ENCODE peak calls at places on chromosomes 5 and 9, in four cellular contexts. One of them, this sample, is unnamed. For H3K27me3, the result is how much of the 10 kb centered on the place peaks cover.

GRCh38 chr5:149962040-149962439 is 1.5 kb downstream of the SLC26A2 start:
- DNase-seq in thyroid gland: no peak
- DNase-seq in neuronal stem cell: no peak
- DNase-seq in AG04450: no peak
- DNase-seq in this sample: peak

GRCh38 chr5:153756540-153756939 is 266.1 kb downstream of the GRIA1 start:
- DNase-seq in neuronal stem cell: no peak
- DNase-seq in thyroid gland: no peak
- DNase-seq in AG04450: no peak
- DNase-seq in this sample: no peak

GRCh38 chr5:73564644-73565165 is 734 bp downstream of the ANKRA2 start:
- DNase-seq in neuronal stem cell: no peak
- DNase-seq in AG04450: no peak
- DNase-seq in thyroid gland: peak
- DNase-seq in this sample: peak

GRCh38 chr5:175092691-175093090 is 351.3 kb downstream of the DRD1 start:
- DNase-seq in AG04450: no peak
- DNase-seq in thyroid gland: no peak
- DNase-seq in neuronal stem cell: no peak
- DNase-seq in this sample: no peak

GRCh38 chr9:100196215-100196614 is 97.2 kb downstream of the INVS start:
- DNase-seq in thyroid gland: no peak
- DNase-seq in AG04450: no peak
- DNase-seq in neuronal stem cell: no peak
- DNase-seq in this sample: no peak

GRCh38 chr9:124198948-124199347 is 58.8 kb upstream of the NEK6 start:
- DNase-seq in thyroid gland: no peak
- DNase-seq in AG04450: no peak
- DNase-seq in neuronal stem cell: no peak
- DNase-seq in this sample: no peak

GRCh38 chr9:96027271-96028131 is 152.0 kb downstream of the ERCC6L2 start:
- DNase-seq in neuronal stem cell: no peak
- DNase-seq in AG04450: no peak
- DNase-seq in thyroid gland: peak
- DNase-seq in this sample: no peak

GRCh38 chr5:35741126-35741711 is 115.5 kb upstream of the IL7R start:
- DNase-seq in AG04450: no peak
- DNase-seq in neuronal stem cell: no peak
- DNase-seq in thyroid gland: no peak
- DNase-seq in this sample: no peak

GRCh38 chr9:2597483-2597882 is 24.1 kb upstream of the VLDLR start:
- DNase-seq in neuronal stem cell: no peak
- DNase-seq in thyroid gland: no peak
- DNase-seq in AG04450: no peak
- DNase-seq in this sample: peak

GRCh38 chr9:129518074-129518473 is 102.8 kb downstream of the C9orf50 start:
- DNase-seq in AG04450: no peak
- DNase-seq in thyroid gland: no peak
- DNase-seq in neuronal stem cell: no peak
- DNase-seq in this sample: no peak

GRCh38 chr9:133734600-133735414 is 3.3 kb downstream of the SARDH start:
- DNase-seq in AG04450: no peak
- DNase-seq in neuronal stem cell: no peak
- DNase-seq in thyroid gland: no peak
- DNase-seq in this sample: peak

GRCh38 chr5:122220498-122220897 is 91.2 kb downstream of the ZNF474 start:
- DNase-seq in thyroid gland: no peak
- DNase-seq in neuronal stem cell: no peak
- DNase-seq in AG04450: no peak
- DNase-seq in this sample: no peak

GRCh38 chr5:54254482-54255198 is 55.7 kb downstream of the ARL15 start:
- DNase-seq in thyroid gland: no peak
- DNase-seq in AG04450: no peak
- DNase-seq in neuronal stem cell: no peak
- DNase-seq in this sample: no peak

GRCh38 chr5:74934949-74935751 is 69.0 kb upstream of the FAM169A start:
- DNase-seq in neuronal stem cell: no peak
- DNase-seq in thyroid gland: no peak
- DNase-seq in AG04450: no peak
- DNase-seq in this sample: no peak

GRCh38 chr9:20315672-20316071 is 306.6 kb downstream of the MLLT3 start:
- DNase-seq in neuronal stem cell: no peak
- DNase-seq in AG04450: peak
- DNase-seq in thyroid gland: no peak
- DNase-seq in this sample: no peak

GRCh38 chr5:92775711-92776615 is 805.1 kb downstream of the NR2F1-AS1 start:
- DNase-seq in neuronal stem cell: no peak
- DNase-seq in AG04450: no peak
- DNase-seq in thyroid gland: no peak
- DNase-seq in this sample: no peak

GRCh38 chr9:93730213-93730612 is 153.8 kb downstream of the PHF2 start:
- DNase-seq in thyroid gland: no peak
- DNase-seq in AG04450: no peak
- DNase-seq in neuronal stem cell: no peak
- DNase-seq in this sample: no peak

GRCh38 chr9:130040901-130041647 is 1.9 kb downstream of the FNBP1 start:
- DNase-seq in AG04450: no peak
- DNase-seq in neuronal stem cell: no peak
- DNase-seq in thyroid gland: no peak
- DNase-seq in this sample: no peak

GRCh38 chr5:108303086-108303485 is 78.8 kb downstream of the FBXL17 start:
- DNase-seq in thyroid gland: no peak
- DNase-seq in AG04450: no peak
- DNase-seq in neuronal stem cell: no peak
- DNase-seq in this sample: peak

GRCh38 chr5:180142008-180142803 is 66.8 kb downstream of the RASGEF1C start:
- DNase-seq in AG04450: no peak
- DNase-seq in neuronal stem cell: no peak
- DNase-seq in thyroid gland: no peak
- DNase-seq in this sample: no peak

GRCh38 chr5:141570655-141571054 is 48.1 kb downstream of the DIAPH1 start:
- DNase-seq in AG04450: no peak
- DNase-seq in neuronal stem cell: no peak
- DNase-seq in thyroid gland: no peak
- DNase-seq in this sample: no peak

GRCh38 chr9:111627260-111627963 is 3.7 kb upstream of the DNAJC25 start:
- DNase-seq in AG04450: no peak
- DNase-seq in neuronal stem cell: no peak
- DNase-seq in thyroid gland: no peak
- DNase-seq in this sample: no peak

GRCh38 chr5:36683821-36684434 is 77.5 kb downstream of the SLC1A3 start:
- DNase-seq in AG04450: peak
- DNase-seq in neuronal stem cell: no peak
- DNase-seq in thyroid gland: no peak
- DNase-seq in this sample: peak

GRCh38 chr9:81118416-81118815 is 570.9 kb downstream of the TLE1 start:
- DNase-seq in neuronal stem cell: no peak
- DNase-seq in thyroid gland: no peak
- DNase-seq in AG04450: no peak
- DNase-seq in this sample: no peak

DNA sequence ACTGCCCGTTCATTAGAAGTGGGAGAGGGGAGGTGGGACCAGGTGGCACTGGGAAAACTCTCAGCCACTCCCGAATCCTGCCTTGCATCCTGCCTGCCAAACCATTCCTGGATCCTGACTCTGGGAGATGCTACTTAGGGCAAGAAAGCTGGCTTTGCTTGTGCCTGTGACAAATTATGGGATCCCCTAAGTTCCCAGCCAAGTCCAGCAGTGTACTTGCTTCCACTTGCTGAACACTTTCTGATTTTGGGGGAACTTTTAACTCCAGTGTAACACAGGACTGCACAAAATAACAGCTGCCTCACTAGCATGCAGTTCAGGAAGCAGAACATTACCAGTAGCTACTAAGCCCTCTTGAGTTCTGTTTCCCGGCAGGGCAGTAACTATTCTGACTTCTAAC is 12.5 kb upstream of the NKX2-5 start:
- DNase-seq in AG04450: no peak
- DNase-seq in thyroid gland: no peak
- DNase-seq in neuronal stem cell: no peak
- DNase-seq in this sample: peak
- H3K27me3 ChIP-seq in AG04450: half or more
- H3K27me3 ChIP-seq in thyroid gland: under half
- H3K27me3 ChIP-seq in neuronal stem cell: half or more
- H3K27me3 ChIP-seq in this sample: under half

DNA sequence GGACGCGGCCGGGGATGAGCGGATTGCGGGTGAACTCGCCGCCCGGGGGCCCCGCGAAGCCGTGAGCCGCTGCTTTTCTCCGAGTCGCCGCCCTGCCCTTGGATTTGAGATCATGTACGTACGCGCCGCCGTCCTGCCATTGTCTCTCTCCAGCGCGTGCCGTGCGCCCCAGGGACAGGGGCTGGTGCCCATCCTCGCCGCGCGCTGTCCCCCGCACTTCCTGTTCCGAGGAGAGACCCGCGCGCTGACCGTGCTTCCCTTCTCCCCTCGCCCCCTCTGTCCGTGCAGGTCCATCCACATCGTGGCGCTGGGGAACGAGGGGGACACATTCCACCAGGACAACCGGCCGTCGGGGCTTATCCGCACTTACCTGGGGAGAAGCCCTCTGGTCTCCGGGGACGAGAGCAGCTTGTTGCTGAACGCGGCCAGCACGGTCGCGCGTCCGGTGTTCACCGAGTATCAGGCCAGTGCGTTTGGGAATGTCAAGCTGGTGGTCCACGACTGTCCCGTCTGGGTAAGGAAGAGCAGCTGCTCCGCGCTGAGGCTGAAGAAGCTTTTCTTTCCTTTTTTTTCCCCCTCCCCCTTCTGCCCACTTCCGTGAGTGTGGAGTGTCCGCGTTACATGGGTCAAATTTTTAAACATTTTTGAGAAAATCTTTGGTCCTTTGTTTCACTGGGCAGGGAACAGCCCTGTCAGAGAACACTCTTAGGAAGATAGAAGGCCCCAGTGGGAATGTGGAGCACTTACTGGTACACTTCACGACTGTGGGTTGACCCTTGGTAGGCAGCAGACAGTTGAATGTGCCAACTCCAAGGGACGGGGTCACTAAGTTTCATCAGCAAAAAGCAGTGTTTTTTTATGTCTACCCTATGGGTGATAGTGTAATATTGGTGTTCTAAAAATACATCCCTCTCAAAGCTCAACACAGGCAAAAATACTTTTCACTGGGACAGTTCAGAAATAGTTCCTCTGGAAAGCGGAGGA is 727 bp downstream of the RHOBTB3 start:
- DNase-seq in thyroid gland: peak
- DNase-seq in AG04450: no peak
- DNase-seq in neuronal stem cell: peak
- DNase-seq in this sample: peak
- H3K27me3 ChIP-seq in thyroid gland: under half
- H3K27me3 ChIP-seq in AG04450: under half
- H3K27me3 ChIP-seq in neuronal stem cell: under half
- H3K27me3 ChIP-seq in this sample: under half

GRCh38 chr5:178519155-178519554 is 71.0 kb downstream of the COL23A1 start:
- DNase-seq in AG04450: no peak
- DNase-seq in thyroid gland: no peak
- DNase-seq in neuronal stem cell: no peak
- DNase-seq in this sample: no peak
- H3K27me3 ChIP-seq in AG04450: under half
- H3K27me3 ChIP-seq in thyroid gland: under half
- H3K27me3 ChIP-seq in neuronal stem cell: under half
- H3K27me3 ChIP-seq in this sample: under half

DNA sequence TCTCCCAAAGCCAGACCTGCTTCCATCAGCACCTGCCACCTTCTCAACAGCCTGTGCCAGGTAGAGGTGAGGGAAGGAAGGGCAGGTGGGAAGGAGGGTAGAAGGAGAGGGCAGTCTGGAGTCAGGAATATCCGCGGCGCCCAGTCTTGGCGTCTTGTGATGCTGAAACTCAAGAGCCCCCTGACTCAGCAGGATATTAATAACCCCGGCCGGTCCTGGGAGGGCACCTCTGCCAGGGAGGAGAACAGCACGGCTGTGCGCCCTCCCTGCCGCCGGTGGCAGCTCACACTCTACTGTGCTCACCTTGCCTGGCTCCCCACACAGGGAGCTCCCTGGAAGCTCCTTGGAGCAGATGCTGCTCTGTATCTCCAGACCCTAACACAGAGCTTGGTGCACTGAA is 11.6 kb upstream of the NTNG2 start:
- DNase-seq in thyroid gland: no peak
- DNase-seq in AG04450: no peak
- DNase-seq in neuronal stem cell: no peak
- DNase-seq in this sample: no peak
- H3K27me3 ChIP-seq in thyroid gland: under half
- H3K27me3 ChIP-seq in AG04450: half or more
- H3K27me3 ChIP-seq in neuronal stem cell: half or more
- H3K27me3 ChIP-seq in this sample: half or more

GRCh38 chr9:978117-978830 is 1.8 kb downstream of the DMRT3 start:
- DNase-seq in AG04450: no peak
- DNase-seq in neuronal stem cell: no peak
- DNase-seq in thyroid gland: no peak
- DNase-seq in this sample: no peak

GRCh38 chr9:981491-981898 is 5.0 kb downstream of the DMRT3 start:
- DNase-seq in thyroid gland: no peak
- DNase-seq in AG04450: no peak
- DNase-seq in neuronal stem cell: no peak
- DNase-seq in this sample: no peak

GRCh38 chr9:980621-981020 is 4.2 kb downstream of the DMRT3 start:
- DNase-seq in thyroid gland: no peak
- DNase-seq in AG04450: no peak
- DNase-seq in neuronal stem cell: no peak
- DNase-seq in this sample: no peak

GRCh38 chr9:977361-978116 is 1.1 kb downstream of the DMRT3 start:
- DNase-seq in thyroid gland: peak
- DNase-seq in neuronal stem cell: no peak
- DNase-seq in AG04450: no peak
- DNase-seq in this sample: no peak

GRCh38 chr9:979983-980382 is 3.5 kb downstream of the DMRT3 start:
- DNase-seq in thyroid gland: no peak
- DNase-seq in AG04450: no peak
- DNase-seq in neuronal stem cell: no peak
- DNase-seq in this sample: no peak
- H3K27me3 ChIP-seq in thyroid gland: under half
- H3K27me3 ChIP-seq in AG04450: half or more
- H3K27me3 ChIP-seq in neuronal stem cell: half or more
- H3K27me3 ChIP-seq in this sample: under half

DNA sequence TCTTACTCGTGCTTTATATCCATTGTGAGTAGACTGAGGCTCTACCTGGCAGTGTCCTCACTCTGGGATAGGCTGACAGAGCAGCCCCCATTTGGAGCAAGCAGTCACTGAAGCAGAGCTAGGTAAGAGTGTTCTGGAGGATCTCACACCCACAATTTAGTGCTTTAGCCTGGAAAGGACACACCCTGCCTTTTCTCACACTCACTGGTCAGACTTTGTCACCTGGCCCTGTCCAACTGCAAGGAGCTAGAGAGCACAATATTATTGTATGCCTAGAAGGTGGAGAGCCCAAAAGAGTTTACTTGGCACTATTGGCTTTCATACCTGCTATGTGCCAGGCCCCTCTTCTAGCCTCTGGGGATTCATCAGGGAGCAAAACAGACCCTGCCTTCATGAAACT is 141.9 kb downstream of the MAST4 start:
- DNase-seq in thyroid gland: no peak
- DNase-seq in neuronal stem cell: no peak
- DNase-seq in AG04450: no peak
- DNase-seq in this sample: no peak
- H3K27me3 ChIP-seq in thyroid gland: under half
- H3K27me3 ChIP-seq in neuronal stem cell: under half
- H3K27me3 ChIP-seq in AG04450: under half
- H3K27me3 ChIP-seq in this sample: under half

This sample was measured in SJCRH30.